ENCODE peak calls at places on chromosome 9, in four cellular contexts. R, Z, N and P are unnamed samples.

GRCh38 chr9:79264511-79265448 is 307.0 kb upstream of the TLE4 start:
- DNase-seq in R (no peak), Z (no peak), N (no peak), P (no peak)

GRCh38 chr9:137832830-137833590 is 44.6 kb upstream of the CACNA1B start:
- DNase-seq in R (no peak), Z (no peak), N (no peak), P (no peak)

GRCh38 chr9:69637801-69638200 is 34.4 kb downstream of the APBA1 start:
- DNase-seq in R (peak), Z (no peak), N (no peak), P (no peak)

GRCh38 chr9:137163805-137164204 is 6.0 kb downstream of the LRRC26 start:
- DNase-seq in R (no peak), Z (no peak), N (no peak), P (no peak)

GRCh38 chr9:26744362-26744965 is 148.1 kb downstream of the CAAP1 start:
- DNase-seq in R (peak), Z (peak), N (no peak), P (no peak)

GRCh38 chr9:116336133-116336862 is 182.7 kb downstream of the PAPPA start:
- DNase-seq in R (peak), Z (no peak), N (no peak), P (no peak)

GRCh38 chr9:93898502-93899426 is 56.4 kb downstream of the BARX1 start:
- DNase-seq in R (no peak), Z (no peak), N (peak), P (no peak)

GRCh38 chr9:137619240-137620090 is 660 bp downstream of the EHMT1 start:
- DNase-seq in R (peak), Z (peak), N (no peak), P (no peak)

GRCh38 chr9:101458955-101459631 is 23.5 kb upstream of the ALDOB start:
- DNase-seq in R (peak), Z (peak), N (no peak), P (peak)

GRCh38 chr9:138048184-138048583 is 170.6 kb downstream of the CACNA1B start:
- DNase-seq in R (no peak), Z (no peak), N (no peak), P (no peak)

GRCh38 chr9:133580416-133580738 is 28.8 kb downstream of the FAM163B start:
- DNase-seq in R (no peak), Z (no peak), N (no peak), P (no peak)

GRCh38 chr9:132239518-132239917 is 77.7 kb downstream of the NTNG2 start:
- DNase-seq in R (no peak), Z (no peak), N (no peak), P (no peak)

GRCh38 chr9:88202321-88202720 is 64.0 kb upstream of the SPATA31C2 start:
- DNase-seq in R (no peak), Z (no peak), N (no peak), P (no peak)

GRCh38 chr9:137295313-137296213 is 6.5 kb downstream of the NRARP start:
- DNase-seq in R (no peak), Z (no peak), N (peak), P (peak)

GRCh38 chr9:135910197-135910596 is 2.9 kb upstream of the CAMSAP1 start:
- DNase-seq in R (no peak), Z (no peak), N (no peak), P (no peak)

GRCh38 chr9:134914501-134914834 is 3.2 kb downstream of the FCN1 start:
- DNase-seq in R (no peak), Z (no peak), N (no peak), P (no peak)

GRCh38 chr9:111482656-111483418 is 1.3 kb downstream of the ECPAS start:
- DNase-seq in R (peak), Z (peak), N (peak), P (peak)

GRCh38 chr9:91422832-91423711 is 560 bp downstream of the NFIL3 start:
- DNase-seq in R (peak), Z (peak), N (peak), P (peak)

GRCh38 chr9:94860678-94861588 is 134.4 kb downstream of the AOPEP start:
- DNase-seq in R (peak), Z (no peak), N (peak), P (no peak)

GRCh38 chr9:929719-930118 is 46.7 kb upstream of the DMRT3 start:
- DNase-seq in R (no peak), Z (no peak), N (no peak), P (no peak)

GRCh38 chr9:22921742-22922141 is 475.1 kb downstream of the DMRTA1 start:
- DNase-seq in R (no peak), Z (no peak), N (no peak), P (no peak)

GRCh38 chr9:22913518-22913917 is 466.9 kb downstream of the DMRTA1 start:
- DNase-seq in R (no peak), Z (no peak), N (no peak), P (no peak)

GRCh38 chr9:22922222-22922621 is 475.6 kb downstream of the DMRTA1 start:
- DNase-seq in R (no peak), Z (no peak), N (no peak), P (no peak)

GRCh38 chr9:22916148-22916547 is 469.5 kb downstream of the DMRTA1 start:
- DNase-seq in R (no peak), Z (no peak), N (no peak), P (no peak)

DNA sequence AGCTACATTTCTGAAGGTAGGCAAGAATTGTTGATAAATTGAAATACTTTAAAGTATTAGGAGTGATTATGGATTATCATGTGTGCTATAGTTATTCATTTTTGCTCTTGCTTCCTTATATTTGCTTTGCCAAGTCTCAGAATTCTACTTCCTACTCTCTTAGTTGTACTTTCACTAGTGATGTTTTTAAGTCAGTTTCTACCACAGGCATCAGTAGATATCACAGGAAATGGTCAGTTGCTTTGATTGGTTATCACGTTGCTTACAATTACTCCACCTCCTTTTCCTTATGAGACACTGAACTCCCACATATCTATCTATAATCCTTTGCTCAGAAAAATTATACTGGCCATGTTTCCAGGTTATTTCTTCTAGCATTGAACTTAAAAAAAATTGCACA is 472.8 kb downstream of the DMRTA1 start:
- DNase-seq in R (no peak), Z (no peak), N (no peak), P (no peak)
- H4K8ac ChIP-seq in R (no peak), Z (no peak), N (no peak), P (no peak)

GRCh38 chr9:97811534-97812246 is 41.3 kb upstream of the FOXE1 start:
- DNase-seq in R (peak), Z (no peak), N (no peak), P (no peak)
- H2BK5ac ChIP-seq in R (no peak), Z (no peak), N (no peak), P (no peak)

DNA sequence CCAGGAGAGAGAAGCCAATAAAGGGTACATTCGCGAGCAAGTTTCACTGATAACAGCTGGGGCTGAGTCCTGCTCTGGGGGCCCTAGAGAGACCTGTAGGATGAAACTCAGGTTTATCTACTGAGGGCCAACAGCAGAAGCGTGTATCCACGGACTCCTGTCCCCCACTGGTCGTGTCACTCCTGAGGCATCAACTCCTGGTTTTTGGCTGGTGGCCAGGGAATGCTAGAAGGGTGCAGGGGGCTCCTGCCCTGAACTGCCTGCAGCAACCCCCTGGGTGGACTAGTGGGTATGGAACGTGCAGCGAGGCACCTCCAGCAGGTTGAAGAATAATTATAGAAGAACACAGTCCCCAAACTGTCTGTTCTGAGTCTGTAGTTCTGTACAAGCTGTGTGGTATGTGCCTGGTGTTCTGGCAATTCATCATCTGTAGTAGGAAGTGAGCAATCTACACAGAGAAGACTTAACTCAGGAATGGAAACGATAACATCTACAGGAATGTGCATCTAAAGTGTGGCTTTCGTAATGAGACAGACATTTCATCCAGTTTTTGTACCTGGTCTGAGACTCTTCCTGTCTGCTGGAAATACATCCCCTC is 64.5 kb upstream of the GNA14 start:
- DNase-seq in R (peak), Z (no peak), N (no peak), P (no peak)
- H3K4ac ChIP-seq in R (peak), Z (no peak), N (no peak), P (no peak)

GRCh38 chr9:129483467-129484324 is 137.2 kb downstream of the C9orf50 start:
- DNase-seq in R (peak), Z (peak), N (no peak), P (no peak)
- H4K8ac ChIP-seq in R (peak), Z (peak), N (peak), P (no peak)